ENCODE peak calls at places on chromosomes 4 and X, in eight cellular contexts. O is H9, C is fibroblast of lung, A is mesendoderm, U is GM23248, V is GM12878, F is neural progenitor cell, S is HCT116. H is an unnamed sample.

GRCh38 chr4:167897116-167897515 is 195.2 kb upstream of the ANXA10 start:
- DNase-seq in C (peak; percentile 80), F (peak; percentile 67), A (peak; percentile 88), U (no peak), S (peak; percentile 23), O (peak; percentile 89), V (no peak), H (no peak)

GRCh38 chrX:132119821-132120220 is 8.0 kb downstream of the FRMD7 start:
- DNase-seq in O (no peak), C (no peak), S (no peak), V (no peak), U (no peak), F (peak; percentile 48), A (peak; percentile 55), H (no peak)

GRCh38 chrX:46803140-46803539 is 33.7 kb upstream of the RP2 start:
- DNase-seq in F (no peak), S (no peak), O (no peak), V (no peak), A (no peak), C (no peak), U (peak; percentile 17), H (peak; percentile 22)

GRCh38 chrX:45344597-45344996 is 143.9 kb upstream of the DIPK2B start:
- DNase-seq in C (peak; percentile 88), O (no peak), A (no peak), V (no peak), F (no peak), S (no peak), U (peak; percentile 78), H (no peak)

GRCh38 chr4:99210789-99211188 is 8.3 kb downstream of the ADH6 start:
- DNase-seq in C (no peak), U (no peak), A (no peak), F (no peak), O (no peak), S (no peak), V (no peak), H (no peak)

GRCh38 chr4:76984788-76985211 is 35.2 kb downstream of the SEPTIN11 start:
- DNase-seq in S (no peak), F (peak; percentile 41), O (no peak), V (no peak), C (peak; percentile 100), U (peak; percentile 99), A (peak; percentile 78), H (no peak)

GRCh38 chr4:128525387-128525786 is 237.8 kb upstream of the PGRMC2 start:
- DNase-seq in A (no peak), O (no peak), C (peak; percentile 78), V (no peak), F (no peak), S (no peak), U (peak; percentile 91), H (no peak)

GRCh38 chr4:63670735-63671134 is 738.5 kb downstream of the TECRL start:
- DNase-seq in F (no peak), V (no peak), S (no peak), U (no peak), A (no peak), O (no peak), C (no peak), H (no peak)

GRCh38 chr4:56668267-56668666 is 12.8 kb downstream of the HOPX start:
- DNase-seq in F (peak; percentile 50), U (no peak), C (no peak), A (peak; percentile 71), S (peak; percentile 8), V (no peak), O (no peak), H (peak; percentile 56)

GRCh38 chr4:6655924-6656323 is 15.4 kb downstream of the MRFAP1 start:
- DNase-seq in C (no peak), U (no peak), V (no peak), O (no peak), F (no peak), A (no peak), S (no peak), H (no peak)

GRCh38 chr4:20362148-20362547 is 110.4 kb downstream of the SLIT2 start:
- DNase-seq in V (no peak), S (no peak), F (no peak), A (no peak), C (no peak), O (no peak), U (no peak), H (no peak)

GRCh38 chr4:156779774-156780173 is 191.8 kb downstream of the PDGFC start:
- DNase-seq in A (peak; percentile 17), C (peak; percentile 98), F (no peak), V (no peak), O (no peak), U (peak; percentile 81), S (peak; percentile 52), H (no peak)

GRCh38 chrX:28015993-28016392 is 34.7 kb upstream of the DCAF8L1 start:
- DNase-seq in V (no peak), F (no peak), S (no peak), A (no peak), U (no peak), O (no peak), C (no peak), H (no peak)

GRCh38 chr4:83617371-83618021 is 81.6 kb downstream of the GPAT3 start:
- DNase-seq in A (peak; percentile 2), V (no peak), F (no peak), O (no peak), U (no peak), C (no peak), S (no peak), H (no peak)
- H3K4me2 ChIP-seq in A (no peak overlapping the region), V (no peak overlapping the region), F (no peak overlapping the region), O (no peak overlapping the region), U (no peak overlapping the region), C (no peak overlapping the region), S (peak overlapping the region; percentile 63), H (no peak overlapping the region)

GRCh38 chrX:39477438-39478120 is 620.2 kb downstream of the BCOR start:
- DNase-seq in F (peak; percentile 47), S (no peak), V (no peak), O (peak; percentile 88), U (no peak), C (peak; percentile 27), A (peak; percentile 51), H (no peak)

GRCh38 chrX:39476596-39476995 is 621.2 kb downstream of the BCOR start:
- DNase-seq in S (no peak), C (no peak), V (no peak), A (peak; percentile 54), U (peak; percentile 36), O (peak; percentile 33), F (peak; percentile 56), H (no peak)

GRCh38 chrX:39473812-39474211 is 623.9 kb downstream of the BCOR start:
- DNase-seq in F (no peak), C (no peak), S (no peak), V (no peak), A (peak; percentile 41), U (no peak), O (no peak), H (no peak)

GRCh38 chrX:39477031-39477430 is 620.7 kb downstream of the BCOR start:
- DNase-seq in S (no peak), A (no peak), F (no peak), U (no peak), O (no peak), V (no peak), C (no peak), H (no peak)

DNA sequence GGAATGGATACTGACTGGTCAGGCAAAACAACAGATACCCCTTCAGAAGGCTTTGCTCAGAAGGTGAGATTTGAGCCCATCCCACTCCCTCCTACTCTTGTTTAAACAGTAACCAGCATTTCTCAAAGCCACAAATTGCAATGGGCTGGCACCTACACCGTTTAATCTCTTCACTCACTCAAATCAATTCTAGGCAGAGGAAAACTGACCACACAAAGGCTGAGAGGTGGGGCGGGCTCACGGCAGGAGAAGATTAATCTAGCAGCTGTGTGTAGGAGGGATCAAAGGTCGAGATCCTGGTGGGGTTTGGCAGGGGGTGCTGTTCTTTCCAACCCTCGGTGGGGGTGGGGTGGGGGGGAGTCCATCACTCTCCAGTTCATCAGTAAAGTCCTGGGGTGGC is 622.4 kb downstream of the BCOR start:
- DNase-seq in C (no peak), A (peak; percentile 76), O (no peak), U (no peak), V (no peak), S (no peak), F (peak; percentile 62), H (no peak)
- H3K27ac ChIP-seq in C (no peak overlapping the region), A (no peak overlapping the region), O (no peak overlapping the region), U (no peak overlapping the region), V (no peak overlapping the region), S (no peak overlapping the region), F (peak overlapping the region; percentile 74), H (no peak overlapping the region)

GRCh38 chr4:108779958-108780357 is 17.1 kb upstream of the ETNPPL start:
- DNase-seq in F (no peak), O (no peak), C (no peak), A (no peak), U (no peak), S (no peak), V (no peak), H (no peak)

GRCh38 chr4:108772402-108772801 is 9.5 kb upstream of the ETNPPL start:
- DNase-seq in O (no peak), C (no peak), F (no peak), S (no peak), A (no peak), U (no peak), V (no peak), H (no peak)

GRCh38 chr4:108775921-108776320 is 13.1 kb upstream of the ETNPPL start:
- DNase-seq in O (no peak), V (no peak), A (peak; percentile 39), U (no peak), S (no peak), F (peak; percentile 8), C (no peak), H (no peak)

DNA sequence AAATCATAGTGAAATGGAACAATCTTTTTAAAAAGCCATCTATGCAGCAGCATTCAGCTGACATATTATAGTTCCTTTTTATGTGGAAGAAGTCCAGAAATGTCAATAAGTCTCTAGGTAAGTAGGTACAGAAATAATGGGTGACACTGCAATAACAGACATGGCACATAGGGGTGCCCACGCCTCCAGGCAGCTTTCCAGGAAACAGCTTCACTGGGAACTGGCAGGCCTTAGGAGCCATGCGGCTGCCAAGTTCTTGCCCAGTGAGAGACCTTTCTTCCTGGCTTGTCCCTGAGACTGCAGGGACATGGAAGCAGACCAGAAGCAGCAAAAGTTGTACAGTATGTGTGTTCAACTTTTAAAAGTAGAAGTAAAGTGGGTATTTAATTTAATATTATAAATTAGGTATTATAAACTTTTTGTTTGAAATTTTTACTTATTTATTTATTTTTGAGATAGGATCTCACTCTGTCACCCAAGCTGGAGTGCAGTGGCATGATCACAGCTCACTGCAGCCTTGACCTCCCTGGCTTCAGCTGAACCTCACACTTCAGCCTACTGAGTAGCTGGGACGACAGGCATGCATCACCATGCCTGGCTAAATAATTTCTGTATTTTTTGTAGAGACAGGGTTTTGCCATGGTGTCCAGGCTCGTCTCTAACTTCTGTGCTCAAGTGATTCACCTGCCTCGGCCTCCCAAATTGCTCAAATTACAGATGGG is 12.1 kb upstream of the ETNPPL start:
- DNase-seq in S (peak; percentile 3), U (peak; percentile 31), O (no peak), C (no peak), A (peak; percentile 5), V (no peak), F (no peak), H (no peak)
- H3K4me2 ChIP-seq in S (no peak overlapping the region), U (no peak overlapping the region), O (no peak overlapping the region), C (no peak overlapping the region), A (no peak overlapping the region), V (no peak overlapping the region), F (no peak overlapping the region), H (no peak overlapping the region)

DNA sequence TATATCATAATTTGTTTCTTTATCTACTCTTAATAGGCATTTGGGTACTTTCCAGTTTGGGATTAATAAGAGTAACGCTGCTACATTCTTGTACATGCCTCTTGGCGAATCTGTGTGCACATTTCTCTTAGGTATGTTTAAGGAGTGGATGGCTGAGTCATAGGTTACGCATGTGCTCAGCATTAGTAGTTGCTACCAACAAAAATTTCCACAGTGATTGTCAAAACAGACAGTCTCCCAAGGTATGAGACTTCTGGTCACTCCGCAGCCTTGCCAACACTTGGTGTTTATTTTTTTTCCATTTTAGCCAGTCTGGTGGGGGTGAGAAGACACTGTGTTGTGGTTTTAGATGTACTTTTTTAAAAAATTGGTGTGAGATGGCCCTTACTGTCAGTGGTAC is 44.6 kb downstream of the FGFBP1 start:
- DNase-seq in U (peak; percentile 96), S (peak; percentile 90), O (no peak), A (no peak), C (peak; percentile 99), F (no peak), V (no peak), H (no peak)
- H3K27ac ChIP-seq in U (peak overlapping the region; percentile 67), S (peak overlapping the region; percentile 27), O (no peak overlapping the region), A (no peak overlapping the region), C (no peak overlapping the region), F (no peak overlapping the region), V (no peak overlapping the region), H (no peak overlapping the region)